ENCODE peak calls at places on chromosomes 1 and 21, in eight cellular contexts. F is PC-3, H is lower lobe of right lung, K is neural progenitor cell, S is transverse colon, U is endodermal cell, I is colonic mucosa, W is BJ. D is an unnamed sample.

GRCh38 chr1:6152882-6153281 is 27.2 kb downstream of the CHD5 start:
- DNase-seq in F (no peak), H (no peak), K (no peak), S (no peak), U (no peak), I (no peak), W (no peak), D (no peak)

GRCh38 chr1:107183011-107183410 is 42.2 kb downstream of the NTNG1 start:
- DNase-seq in F (no peak), H (no peak), K (no peak), S (no peak), U (no peak), I (no peak), W (no peak), D (no peak)

GRCh38 chr1:46410156-46411009 is 16.3 kb downstream of the FAAH start:
- DNase-seq in F (no peak), H (peak), K (no peak), S (no peak), U (no peak), I (no peak), W (no peak), D (no peak)

GRCh38 chr21:41630249-41630648 is 122.3 kb upstream of the TMPRSS2 start:
- DNase-seq in F (peak), H (no peak), K (no peak), S (peak), U (no peak), I (peak), W (peak), D (no peak)

GRCh38 chr1:1199961-1200875 is 6.2 kb downstream of the TNFRSF18 start:
- DNase-seq in F (no peak), H (peak), K (no peak), S (peak), U (no peak), I (no peak), W (no peak), D (no peak)

GRCh38 chr1:177228721-177229088 is 57.9 kb downstream of the BRINP2 start:
- DNase-seq in F (peak), H (no peak), K (no peak), S (no peak), U (no peak), I (no peak), W (no peak), D (no peak)

GRCh38 chr21:42565886-42566523 is 52.4 kb downstream of the SLC37A1 start:
- DNase-seq in F (no peak), H (peak), K (no peak), S (peak), U (no peak), I (no peak), W (no peak), D (no peak)

GRCh38 chr1:6245869-6246496 is 2.0 kb downstream of the HES3 start:
- DNase-seq in F (peak), H (no peak), K (peak), S (peak), U (peak), I (peak), W (no peak), D (peak)

GRCh38 chr1:8217011-8217711 is 100.8 kb upstream of the SLC45A1 start:
- DNase-seq in F (no peak), H (peak), K (peak), S (peak), U (peak), I (no peak), W (no peak), D (no peak)

GRCh38 chr1:18883636-18884418 is 18.5 kb downstream of the ALDH4A1 start:
- DNase-seq in F (peak), H (peak), K (peak), S (peak), U (peak), I (peak), W (peak), D (peak)

DNA sequence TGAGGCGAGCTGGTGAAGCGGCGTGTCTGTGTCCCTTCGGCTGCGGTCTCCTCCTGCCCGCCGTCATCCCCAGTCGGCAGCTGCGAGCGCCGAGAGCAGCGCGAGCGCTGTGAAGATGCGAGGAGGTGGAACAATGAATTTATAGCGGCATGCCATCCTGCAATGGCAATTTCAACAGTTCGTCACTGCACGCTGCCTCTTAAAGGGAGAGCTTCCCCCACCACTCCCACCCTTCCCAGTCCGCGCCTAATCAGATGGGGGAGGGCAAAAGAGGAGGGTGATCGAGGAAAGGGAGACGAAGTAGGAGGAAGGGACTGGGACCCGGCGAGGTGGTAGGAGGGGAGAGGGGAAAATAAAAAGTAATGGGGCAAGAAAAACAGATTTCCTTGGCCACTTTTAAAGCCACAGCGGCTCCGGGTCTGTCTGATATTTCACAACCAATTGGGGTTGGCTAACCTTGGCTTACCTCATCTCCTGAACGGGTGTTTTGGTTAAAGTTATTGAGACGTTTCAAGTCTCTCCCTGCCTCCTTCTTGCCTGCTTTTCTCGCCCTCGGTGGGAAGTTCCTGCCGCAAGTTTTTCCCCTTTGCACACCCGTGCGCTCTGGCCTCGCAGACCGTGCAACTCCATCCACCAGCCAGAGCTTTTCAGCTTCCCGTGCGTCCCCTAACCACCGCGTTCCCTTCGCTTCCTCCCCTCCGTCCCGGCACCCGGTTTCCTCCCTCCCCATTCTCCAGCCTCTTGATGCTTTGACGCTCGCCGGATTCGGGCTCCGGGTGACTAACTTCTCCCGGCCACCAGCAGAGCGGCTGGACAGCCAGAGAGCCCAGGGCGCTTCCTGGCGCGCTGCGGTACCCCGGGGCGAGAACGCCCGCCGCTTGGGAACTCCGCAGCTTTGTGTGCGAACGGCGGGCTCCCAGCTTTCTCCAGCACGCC is at the start of gene ADAMTS5:
- DNase-seq in F (peak), H (peak), K (peak), S (peak), U (peak), I (peak), W (no peak), D (peak)
- TF ChIP-seq CTCF in F (no peak), H (no peak), K (no peak), S (no peak), U (no peak), I (no peak), W (no peak), D (no peak)

GRCh38 chr1:236066828-236067386 is 2.0 kb upstream of the NID1 start:
- DNase-seq in F (no peak), H (peak), K (no peak), S (peak), U (no peak), I (peak), W (no peak), D (peak)

GRCh38 chr1:236072001-236072400 is 7.1 kb upstream of the NID1 start:
- DNase-seq in F (no peak), H (no peak), K (no peak), S (no peak), U (no peak), I (no peak), W (no peak), D (no peak)

GRCh38 chr1:236067854-236068454 is 3.1 kb upstream of the NID1 start:
- DNase-seq in F (no peak), H (no peak), K (no peak), S (no peak), U (no peak), I (no peak), W (no peak), D (no peak)

GRCh38 chr1:236070753-236071152 is 5.9 kb upstream of the NID1 start:
- DNase-seq in F (no peak), H (no peak), K (no peak), S (no peak), U (no peak), I (no peak), W (no peak), D (no peak)

GRCh38 chr1:236069796-236070195 is 4.9 kb upstream of the NID1 start:
- DNase-seq in F (no peak), H (no peak), K (no peak), S (no peak), U (no peak), I (no peak), W (no peak), D (no peak)
- TF ChIP-seq CTCF in F (no peak), H (no peak), K (no peak), S (no peak), U (no peak), I (no peak), W (no peak), D (no peak)

GRCh38 chr21:38511198-38511597 is 12.9 kb upstream of the ERG start:
- DNase-seq in F (no peak), H (no peak), K (no peak), S (no peak), U (no peak), I (no peak), W (no peak), D (no peak)

GRCh38 chr21:38505654-38506523 is 7.6 kb upstream of the ERG start:
- DNase-seq in F (peak), H (no peak), K (peak), S (no peak), U (peak), I (peak), W (no peak), D (peak)

GRCh38 chr21:38507374-38507942 is 9.2 kb upstream of the ERG start:
- DNase-seq in F (no peak), H (no peak), K (no peak), S (no peak), U (no peak), I (no peak), W (no peak), D (no peak)

GRCh38 chr21:38506606-38507331 is 8.5 kb upstream of the ERG start:
- DNase-seq in F (no peak), H (no peak), K (peak), S (peak), U (no peak), I (peak), W (no peak), D (no peak)

GRCh38 chr21:38511662-38512243 is 13.5 kb upstream of the ERG start:
- DNase-seq in F (peak), H (no peak), K (no peak), S (no peak), U (no peak), I (no peak), W (no peak), D (no peak)
- TF ChIP-seq CTCF in F (peak), H (no peak), K (no peak), S (no peak), U (no peak), I (no peak), W (no peak), D (no peak)

GRCh38 chr1:39358491-39358890 is 132.9 kb upstream of the BMP8A start:
- DNase-seq in F (no peak), H (no peak), K (no peak), S (no peak), U (no peak), I (no peak), W (no peak), D (no peak)

GRCh38 chr1:39352881-39353280 is 138.6 kb upstream of the BMP8A start:
- DNase-seq in F (no peak), H (no peak), K (no peak), S (no peak), U (no peak), I (no peak), W (no peak), D (no peak)

GRCh38 chr1:39359028-39359570 is 132.3 kb upstream of the BMP8A start:
- DNase-seq in F (no peak), H (no peak), K (no peak), S (no peak), U (no peak), I (no peak), W (no peak), D (no peak)

GRCh38 chr1:39354572-39354971 is 136.9 kb upstream of the BMP8A start:
- DNase-seq in F (peak), H (no peak), K (no peak), S (no peak), U (no peak), I (no peak), W (no peak), D (no peak)
- TF ChIP-seq CTCF in F (peak), H (no peak), K (no peak), S (no peak), U (no peak), I (no peak), W (no peak), D (peak)

DNA sequence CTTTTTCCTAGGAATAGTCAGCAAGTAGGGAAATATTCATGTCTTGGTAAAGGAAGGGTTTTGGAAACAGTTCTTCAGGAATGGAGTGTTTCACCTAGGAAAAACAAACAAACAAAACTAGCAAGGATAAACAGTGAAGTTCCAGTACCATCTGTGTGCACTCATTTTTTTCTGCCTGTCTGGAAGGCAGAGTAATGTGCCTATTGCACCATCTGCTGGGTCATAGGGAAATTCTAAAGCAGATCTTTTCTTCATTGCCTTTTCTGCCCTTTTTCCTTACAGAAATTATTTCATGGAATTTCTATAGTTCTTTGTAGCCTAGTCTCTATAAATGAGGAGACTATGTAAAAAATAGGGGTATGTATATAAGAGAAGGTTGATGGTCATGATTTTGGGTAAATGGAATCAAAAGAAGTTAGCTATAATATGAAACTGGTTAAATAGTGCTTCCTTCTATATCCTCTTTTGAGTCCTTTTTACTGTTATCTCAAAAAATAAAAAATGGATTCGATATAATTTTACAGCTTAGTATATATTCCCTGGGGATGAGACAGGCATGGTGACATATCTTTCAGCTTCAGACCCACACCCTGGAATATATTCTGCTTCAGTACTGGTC is 3.4 kb upstream of the HRNR start:
- DNase-seq in F (peak), H (no peak), K (no peak), S (no peak), U (no peak), I (no peak), W (no peak), D (no peak)
- TF ChIP-seq CTCF in F (peak), H (no peak), K (no peak), S (no peak), U (no peak), I (no peak), W (peak), D (no peak)

GRCh38 chr1:154404984-154405761 is at the start of gene IL6R:
- DNase-seq in F (peak), H (peak), K (peak), S (peak), U (peak), I (peak), W (peak), D (peak)
- TF ChIP-seq CTCF in F (peak), H (peak), K (peak), S (peak), U (peak), I (peak), W (peak), D (peak)

DNA sequence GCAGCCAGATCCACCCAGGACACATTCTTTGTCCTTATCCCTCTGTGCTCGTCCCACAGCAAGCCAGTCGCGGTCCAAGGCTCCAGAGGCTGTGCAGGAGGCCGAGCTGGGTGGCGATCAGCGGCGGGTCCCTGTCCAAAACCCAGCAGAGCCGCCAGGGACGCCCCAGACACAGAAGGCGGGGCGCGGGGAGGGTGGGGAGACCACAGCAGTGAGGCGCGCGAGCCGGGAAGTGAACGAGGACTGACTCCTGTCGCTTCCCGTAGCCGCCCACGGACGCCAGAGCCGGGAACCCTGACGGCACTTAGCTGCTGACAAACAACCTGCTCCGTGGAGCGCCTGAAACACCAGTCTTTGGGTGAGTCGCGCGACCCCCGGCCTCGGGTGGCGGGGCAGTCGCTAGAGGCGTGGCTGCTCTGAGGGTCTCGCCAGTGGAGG is at the start of gene LGALS8:
- DNase-seq in F (peak), H (peak), K (peak), S (peak), U (peak), I (peak), W (peak), D (peak)
- TF ChIP-seq CTCF in F (no peak), H (no peak), K (no peak), S (no peak), U (no peak), I (no peak), W (peak), D (no peak)

DNA sequence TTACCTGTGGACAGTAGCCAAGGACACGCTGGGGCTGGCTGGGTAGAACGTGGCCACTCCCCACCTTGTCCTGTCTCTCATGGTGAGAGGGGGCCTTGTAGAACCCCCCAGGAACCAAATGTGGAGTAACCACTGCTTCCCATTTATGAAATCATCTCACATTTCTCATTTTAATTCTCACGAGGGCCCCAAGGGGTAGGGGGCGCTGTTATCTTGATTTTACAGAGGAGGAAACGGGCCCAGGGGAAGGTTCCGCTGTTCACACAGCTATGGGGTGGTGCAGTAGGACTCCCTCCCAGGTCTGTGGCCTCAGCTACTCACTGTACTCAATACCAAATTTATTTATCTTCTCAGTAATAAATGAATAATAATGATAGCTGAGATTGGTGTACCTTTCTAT is 5.5 kb downstream of the SMPDL3B start:
- DNase-seq in F (peak), H (peak), K (peak), S (peak), U (peak), I (peak), W (no peak), D (peak)
- TF ChIP-seq CTCF in F (peak), H (peak), K (peak), S (peak), U (peak), I (peak), W (peak), D (peak)

DNA sequence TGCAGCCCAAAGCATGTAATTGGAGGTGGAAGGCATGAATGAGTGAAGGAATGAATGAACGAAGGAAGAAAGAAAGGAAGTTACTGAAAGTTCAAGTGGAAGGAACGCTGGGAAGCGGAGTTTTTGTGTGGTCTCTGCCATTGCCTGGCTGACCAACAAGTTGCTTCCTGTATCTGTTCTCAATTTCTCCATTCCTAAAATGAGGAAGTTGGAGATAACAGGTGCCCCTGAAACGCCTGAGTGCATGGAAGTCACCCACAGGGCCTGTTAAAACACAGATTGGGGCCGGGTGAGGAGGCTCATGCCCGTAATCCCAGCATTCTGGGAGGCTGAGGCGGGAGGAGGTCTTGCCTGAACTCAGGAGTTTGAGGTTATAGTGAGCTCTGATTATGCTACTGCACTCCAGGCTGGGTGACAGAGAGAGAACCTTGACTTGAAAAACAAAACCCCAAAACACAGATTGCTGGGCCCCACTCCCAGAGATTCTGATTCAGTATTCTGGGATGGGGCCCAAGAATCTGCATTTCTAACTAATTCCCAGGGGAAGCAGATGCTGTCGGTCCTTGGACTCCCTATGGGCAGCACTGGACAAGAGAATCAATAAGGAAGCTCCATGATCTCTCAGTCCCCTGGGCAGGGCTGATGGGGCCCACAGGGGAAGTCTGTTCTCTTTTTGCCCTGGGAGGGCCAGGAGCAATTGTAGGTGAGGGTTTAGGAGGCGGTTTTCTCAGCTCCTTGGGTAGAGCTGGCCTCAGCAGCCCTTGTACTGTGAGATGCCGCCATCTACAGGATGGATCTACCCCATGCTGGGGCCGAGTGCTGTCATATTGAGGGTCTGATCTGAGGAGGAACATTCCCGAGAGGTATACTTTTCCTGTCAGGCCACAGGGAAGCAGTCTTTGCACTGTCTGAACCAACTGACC is 3.3 kb upstream of the CNR2 start:
- DNase-seq in F (peak), H (peak), K (peak), S (peak), U (peak), I (peak), W (no peak), D (peak)
- TF ChIP-seq CTCF in F (peak), H (peak), K (peak), S (peak), U (peak), I (peak), W (peak), D (peak)

GRCh38 chr21:46110499-46111192 is 12.7 kb downstream of the COL6A2 start:
- DNase-seq in F (no peak), H (peak), K (no peak), S (peak), U (peak), I (peak), W (no peak), D (no peak)
- TF ChIP-seq CTCF in F (peak), H (no peak), K (no peak), S (no peak), U (peak), I (no peak), W (peak), D (no peak)

D was measured in GM13977.